ENCODE peak calls at places on chromosomes 12 and 14, in nine cellular contexts. One of them, this sample, is unnamed.
A peak's percentile ranks its signal among the peaks of the same experiment; 100 is the strongest.

GRCh38 chr12:33205986-33206385 is 233.6 kb downstream of the SYT10 start:
- DNase-seq in uterus: no peak
- DNase-seq in ELR: no peak
- DNase-seq in GM10248: no peak
- DNase-seq in HEK293T: no peak
- DNase-seq in gastrocnemius medialis: no peak
- DNase-seq in lower leg skin: no peak
- DNase-seq in immature natural killer cell: no peak
- DNase-seq in germinal center: no peak
- DNase-seq in this sample: no peak

GRCh38 chr14:75926431-75926830 is 55.4 kb downstream of the TGFB3 start:
- DNase-seq in uterus: no peak
- DNase-seq in ELR: peak; percentile 24
- DNase-seq in GM10248: no peak
- DNase-seq in HEK293T: no peak
- DNase-seq in gastrocnemius medialis: no peak
- DNase-seq in lower leg skin: no peak
- DNase-seq in immature natural killer cell: no peak
- DNase-seq in germinal center: no peak
- DNase-seq in this sample: no peak

GRCh38 chr12:55314043-55314442 is at the start of gene OR6C1:
- DNase-seq in uterus: no peak
- DNase-seq in ELR: no peak
- DNase-seq in GM10248: no peak
- DNase-seq in HEK293T: no peak
- DNase-seq in gastrocnemius medialis: no peak
- DNase-seq in lower leg skin: no peak
- DNase-seq in immature natural killer cell: no peak
- DNase-seq in germinal center: no peak
- DNase-seq in this sample: no peak

GRCh38 chr12:38746744-38747143 is 158.6 kb downstream of the CPNE8 start:
- DNase-seq in uterus: no peak
- DNase-seq in ELR: no peak
- DNase-seq in GM10248: no peak
- DNase-seq in HEK293T: no peak
- DNase-seq in gastrocnemius medialis: no peak
- DNase-seq in lower leg skin: no peak
- DNase-seq in immature natural killer cell: no peak
- DNase-seq in germinal center: no peak
- DNase-seq in this sample: no peak

GRCh38 chr14:68297871-68298468 is 478.4 kb downstream of the RAD51B start:
- DNase-seq in uterus: no peak
- DNase-seq in ELR: peak; percentile 38
- DNase-seq in GM10248: no peak
- DNase-seq in HEK293T: no peak
- DNase-seq in gastrocnemius medialis: no peak
- DNase-seq in lower leg skin: no peak
- DNase-seq in immature natural killer cell: no peak
- DNase-seq in germinal center: no peak
- DNase-seq in this sample: no peak

GRCh38 chr14:98984719-98985041 is 287.3 kb downstream of the BCL11B start:
- DNase-seq in uterus: no peak
- DNase-seq in ELR: no peak
- DNase-seq in GM10248: no peak
- DNase-seq in HEK293T: no peak
- DNase-seq in gastrocnemius medialis: no peak
- DNase-seq in lower leg skin: no peak
- DNase-seq in immature natural killer cell: peak; percentile 10
- DNase-seq in germinal center: no peak
- DNase-seq in this sample: no peak

GRCh38 chr12:25985296-25985992 is 27.0 kb downstream of the RASSF8 start:
- DNase-seq in uterus: no peak
- DNase-seq in ELR: no peak
- DNase-seq in GM10248: no peak
- DNase-seq in HEK293T: no peak
- DNase-seq in gastrocnemius medialis: no peak
- DNase-seq in lower leg skin: no peak
- DNase-seq in immature natural killer cell: no peak
- DNase-seq in germinal center: no peak
- DNase-seq in this sample: no peak

GRCh38 chr14:101729382-101729781 is 32.1 kb upstream of the PPP2R5C start:
- DNase-seq in uterus: no peak
- DNase-seq in ELR: no peak
- DNase-seq in GM10248: no peak
- DNase-seq in HEK293T: no peak
- DNase-seq in gastrocnemius medialis: no peak
- DNase-seq in lower leg skin: no peak
- DNase-seq in immature natural killer cell: no peak
- DNase-seq in germinal center: no peak
- DNase-seq in this sample: no peak

GRCh38 chr14:48622980-48623379 is 947.6 kb upstream of the MDGA2 start:
- DNase-seq in uterus: no peak
- DNase-seq in ELR: no peak
- DNase-seq in GM10248: no peak
- DNase-seq in HEK293T: no peak
- DNase-seq in gastrocnemius medialis: no peak
- DNase-seq in lower leg skin: no peak
- DNase-seq in immature natural killer cell: no peak
- DNase-seq in germinal center: no peak
- DNase-seq in this sample: no peak

GRCh38 chr12:127340381-127340780 is 926.6 kb upstream of the TMEM132C start:
- DNase-seq in uterus: no peak
- DNase-seq in ELR: peak; percentile 24
- DNase-seq in GM10248: no peak
- DNase-seq in HEK293T: no peak
- DNase-seq in gastrocnemius medialis: no peak
- DNase-seq in lower leg skin: no peak
- DNase-seq in immature natural killer cell: no peak
- DNase-seq in germinal center: no peak
- DNase-seq in this sample: no peak

GRCh38 chr14:47539065-47539464 is 136.3 kb downstream of the MDGA2 start:
- DNase-seq in uterus: no peak
- DNase-seq in ELR: no peak
- DNase-seq in GM10248: no peak
- DNase-seq in HEK293T: peak; percentile 15
- DNase-seq in gastrocnemius medialis: no peak
- DNase-seq in lower leg skin: no peak
- DNase-seq in immature natural killer cell: no peak
- DNase-seq in germinal center: no peak
- DNase-seq in this sample: peak; percentile 18

GRCh38 chr12:46585854-46586621 is 213.5 kb upstream of the SLC38A2 start:
- DNase-seq in uterus: no peak
- DNase-seq in ELR: peak; percentile 81
- DNase-seq in GM10248: no peak
- DNase-seq in HEK293T: no peak
- DNase-seq in gastrocnemius medialis: no peak
- DNase-seq in lower leg skin: no peak
- DNase-seq in immature natural killer cell: peak; percentile 67
- DNase-seq in germinal center: no peak
- DNase-seq in this sample: no peak

GRCh38 chr12:12749433-12749832 is 32.3 kb downstream of the CDKN1B start:
- DNase-seq in uterus: peak; percentile 35
- DNase-seq in ELR: no peak
- DNase-seq in GM10248: no peak
- DNase-seq in HEK293T: no peak
- DNase-seq in gastrocnemius medialis: no peak
- DNase-seq in lower leg skin: no peak
- DNase-seq in immature natural killer cell: no peak
- DNase-seq in germinal center: no peak
- DNase-seq in this sample: no peak

GRCh38 chr14:36238666-36239363 is 62.3 kb upstream of the PTCSC3 start:
- DNase-seq in uterus: no peak
- DNase-seq in ELR: peak; percentile 68
- DNase-seq in GM10248: no peak
- DNase-seq in HEK293T: no peak
- DNase-seq in gastrocnemius medialis: no peak
- DNase-seq in lower leg skin: no peak
- DNase-seq in immature natural killer cell: no peak
- DNase-seq in germinal center: no peak
- DNase-seq in this sample: no peak

GRCh38 chr12:70186436-70186835 is 56.8 kb upstream of the CNOT2 start:
- DNase-seq in uterus: no peak
- DNase-seq in ELR: no peak
- DNase-seq in GM10248: no peak
- DNase-seq in HEK293T: no peak
- DNase-seq in gastrocnemius medialis: no peak
- DNase-seq in lower leg skin: no peak
- DNase-seq in immature natural killer cell: no peak
- DNase-seq in germinal center: no peak
- DNase-seq in this sample: no peak

GRCh38 chr12:53703746-53704145 is 23.5 kb downstream of the CALCOCO1 start:
- DNase-seq in uterus: no peak
- DNase-seq in ELR: peak; percentile 47
- DNase-seq in GM10248: no peak
- DNase-seq in HEK293T: no peak
- DNase-seq in gastrocnemius medialis: no peak
- DNase-seq in lower leg skin: no peak
- DNase-seq in immature natural killer cell: no peak
- DNase-seq in germinal center: no peak
- DNase-seq in this sample: no peak

GRCh38 chr12:16763901-16764300 is 157.9 kb upstream of the LMO3 start:
- DNase-seq in uterus: no peak
- DNase-seq in ELR: no peak
- DNase-seq in GM10248: no peak
- DNase-seq in HEK293T: no peak
- DNase-seq in gastrocnemius medialis: no peak
- DNase-seq in lower leg skin: no peak
- DNase-seq in immature natural killer cell: no peak
- DNase-seq in germinal center: no peak
- DNase-seq in this sample: no peak

GRCh38 chr14:61435563-61436337 is 114.4 kb downstream of the PRKCH start:
- DNase-seq in uterus: no peak
- DNase-seq in ELR: no peak
- DNase-seq in GM10248: no peak
- DNase-seq in HEK293T: no peak
- DNase-seq in gastrocnemius medialis: no peak
- DNase-seq in lower leg skin: no peak
- DNase-seq in immature natural killer cell: no peak
- DNase-seq in germinal center: no peak
- DNase-seq in this sample: no peak

GRCh38 chr12:131457028-131457310 is 253.9 kb upstream of the SFSWAP start:
- DNase-seq in uterus: no peak
- DNase-seq in ELR: no peak
- DNase-seq in GM10248: no peak
- DNase-seq in HEK293T: no peak
- DNase-seq in gastrocnemius medialis: no peak
- DNase-seq in lower leg skin: no peak
- DNase-seq in immature natural killer cell: no peak
- DNase-seq in germinal center: no peak
- DNase-seq in this sample: no peak

GRCh38 chr12:52091869-52092268 is 12.4 kb downstream of the SMIM41 start:
- DNase-seq in uterus: no peak
- DNase-seq in ELR: no peak
- DNase-seq in GM10248: no peak
- DNase-seq in HEK293T: no peak
- DNase-seq in gastrocnemius medialis: no peak
- DNase-seq in lower leg skin: peak; percentile 62
- DNase-seq in immature natural killer cell: no peak
- DNase-seq in germinal center: no peak
- DNase-seq in this sample: no peak

GRCh38 chr12:56150563-56150962 is 1.8 kb upstream of the MYL6B start:
- DNase-seq in uterus: no peak
- DNase-seq in ELR: peak; percentile 60
- DNase-seq in GM10248: no peak
- DNase-seq in HEK293T: no peak
- DNase-seq in gastrocnemius medialis: no peak
- DNase-seq in lower leg skin: no peak
- DNase-seq in immature natural killer cell: no peak
- DNase-seq in germinal center: no peak
- DNase-seq in this sample: peak; percentile 66

GRCh38 chr14:22650960-22651521 is 6.9 kb upstream of the OR6J1 start:
- DNase-seq in uterus: no peak
- DNase-seq in ELR: peak; percentile 39
- DNase-seq in GM10248: no peak
- DNase-seq in HEK293T: no peak
- DNase-seq in gastrocnemius medialis: no peak
- DNase-seq in lower leg skin: no peak
- DNase-seq in immature natural killer cell: no peak
- DNase-seq in germinal center: no peak
- DNase-seq in this sample: no peak

GRCh38 chr14:77458249-77458950 is 507 bp downstream of the AHSA1 start:
- DNase-seq in uterus: no peak
- DNase-seq in ELR: peak; percentile 68
- DNase-seq in GM10248: no peak
- DNase-seq in HEK293T: peak; percentile 26
- DNase-seq in gastrocnemius medialis: no peak
- DNase-seq in lower leg skin: no peak
- DNase-seq in immature natural killer cell: no peak
- DNase-seq in germinal center: peak; percentile 47
- DNase-seq in this sample: no peak

GRCh38 chr14:32701475-32701874 is 237.2 kb upstream of the NPAS3 start:
- DNase-seq in uterus: no peak
- DNase-seq in ELR: no peak
- DNase-seq in GM10248: no peak
- DNase-seq in HEK293T: no peak
- DNase-seq in gastrocnemius medialis: no peak
- DNase-seq in lower leg skin: no peak
- DNase-seq in immature natural killer cell: no peak
- DNase-seq in germinal center: no peak
- DNase-seq in this sample: no peak

GRCh38 chr12:53569174-53569557 is 57.0 kb downstream of the ATF7 start:
- DNase-seq in uterus: no peak
- DNase-seq in ELR: peak; percentile 12
- DNase-seq in GM10248: no peak
- DNase-seq in HEK293T: no peak
- DNase-seq in gastrocnemius medialis: no peak
- DNase-seq in lower leg skin: no peak
- DNase-seq in immature natural killer cell: no peak
- DNase-seq in germinal center: no peak
- DNase-seq in this sample: no peak

GRCh38 chr12:2395352-2395977 is 342.7 kb downstream of the CACNA1C start:
- DNase-seq in uterus: no peak
- DNase-seq in ELR: peak; percentile 67
- DNase-seq in GM10248: peak; percentile 57
- DNase-seq in HEK293T: peak; percentile 79
- DNase-seq in gastrocnemius medialis: no peak
- DNase-seq in lower leg skin: no peak
- DNase-seq in immature natural killer cell: peak; percentile 9
- DNase-seq in germinal center: peak; percentile 50
- DNase-seq in this sample: no peak

GRCh38 chr12:59375633-59376032 is 220.2 kb upstream of the SLC16A7 start:
- DNase-seq in uterus: no peak
- DNase-seq in ELR: no peak
- DNase-seq in GM10248: no peak
- DNase-seq in HEK293T: no peak
- DNase-seq in gastrocnemius medialis: no peak
- DNase-seq in lower leg skin: no peak
- DNase-seq in immature natural killer cell: no peak
- DNase-seq in germinal center: no peak
- DNase-seq in this sample: no peak

GRCh38 chr14:102314242-102315011 is 5.1 kb upstream of the ZNF839 start:
- DNase-seq in uterus: peak; percentile 86
- DNase-seq in ELR: peak; percentile 91
- DNase-seq in GM10248: peak; percentile 83
- DNase-seq in HEK293T: peak; percentile 76
- DNase-seq in gastrocnemius medialis: peak; percentile 76
- DNase-seq in lower leg skin: peak; percentile 97
- DNase-seq in immature natural killer cell: peak; percentile 80
- DNase-seq in germinal center: peak; percentile 87
- DNase-seq in this sample: no peak

GRCh38 chr14:22268875-22269274 is 320.1 kb downstream of the DAD1 start:
- DNase-seq in uterus: no peak
- DNase-seq in ELR: peak; percentile 49
- DNase-seq in GM10248: no peak
- DNase-seq in HEK293T: no peak
- DNase-seq in gastrocnemius medialis: no peak
- DNase-seq in lower leg skin: no peak
- DNase-seq in immature natural killer cell: no peak
- DNase-seq in germinal center: no peak
- DNase-seq in this sample: no peak